ENCODE peak calls at places on chromosomes 16 and 17, in nine cellular contexts. M is kidney, I is A549, S is IMR-90, Q is PC-9, Y is uterus, R is WERI-Rb-1, V is epithelial cell of esophagus, N is GM12865. B is an unnamed sample.

GRCh38 chr17:65064452-65065019 is 8.0 kb upstream of the GNA13 start:
- DNase-seq in M (no peak), I (peak), S (peak), Q (peak), Y (no peak), R (peak), V (peak), N (no peak), B (no peak)

GRCh38 chr16:64627781-64628180 is 494.1 kb downstream of the CDH11 start:
- DNase-seq in M (no peak), I (no peak), S (no peak), Q (no peak), Y (no peak), R (no peak), V (no peak), N (no peak), B (no peak)

GRCh38 chr16:84543931-84544776 is 39.7 kb upstream of the MEAK7 start:
- DNase-seq in M (no peak), I (no peak), S (peak), Q (no peak), Y (no peak), R (no peak), V (no peak), N (no peak), B (no peak)

GRCh38 chr17:9918804-9919352 is 13.8 kb upstream of the RCVRN start:
- DNase-seq in M (no peak), I (no peak), S (no peak), Q (no peak), Y (no peak), R (peak), V (no peak), N (no peak), B (no peak)

GRCh38 chr16:55900616-55901393 is 25.6 kb upstream of the CES5A start:
- DNase-seq in M (no peak), I (no peak), S (no peak), Q (no peak), Y (no peak), R (no peak), V (peak), N (no peak), B (no peak)

GRCh38 chr16:46714797-46715591 is 25.5 kb downstream of the ORC6 start:
- DNase-seq in M (no peak), I (no peak), S (no peak), Q (no peak), Y (no peak), R (no peak), V (no peak), N (no peak), B (no peak)

GRCh38 chr16:50021509-50021908 is 3.5 kb upstream of the CNEP1R1 start:
- DNase-seq in M (no peak), I (no peak), S (no peak), Q (no peak), Y (no peak), R (peak), V (peak), N (peak), B (no peak)

GRCh38 chr17:80361495-80362220 is 53.3 kb upstream of the ENDOV start:
- DNase-seq in M (peak), I (peak), S (no peak), Q (peak), Y (no peak), R (peak), V (peak), N (no peak), B (no peak)

GRCh38 chr17:61467416-61468262 is 15.4 kb downstream of the TBX4 start:
- DNase-seq in M (peak), I (no peak), S (peak), Q (peak), Y (peak), R (peak), V (peak), N (peak), B (no peak)

GRCh38 chr16:84281077-84281476 is 13.6 kb upstream of the WFDC1 start:
- DNase-seq in M (peak), I (no peak), S (peak), Q (no peak), Y (no peak), R (no peak), V (peak), N (peak), B (no peak)

GRCh38 chr16:82630688-82631087 is 3.9 kb downstream of the CDH13 start:
- DNase-seq in M (no peak), I (no peak), S (peak), Q (no peak), Y (no peak), R (no peak), V (peak), N (no peak), B (no peak)

DNA sequence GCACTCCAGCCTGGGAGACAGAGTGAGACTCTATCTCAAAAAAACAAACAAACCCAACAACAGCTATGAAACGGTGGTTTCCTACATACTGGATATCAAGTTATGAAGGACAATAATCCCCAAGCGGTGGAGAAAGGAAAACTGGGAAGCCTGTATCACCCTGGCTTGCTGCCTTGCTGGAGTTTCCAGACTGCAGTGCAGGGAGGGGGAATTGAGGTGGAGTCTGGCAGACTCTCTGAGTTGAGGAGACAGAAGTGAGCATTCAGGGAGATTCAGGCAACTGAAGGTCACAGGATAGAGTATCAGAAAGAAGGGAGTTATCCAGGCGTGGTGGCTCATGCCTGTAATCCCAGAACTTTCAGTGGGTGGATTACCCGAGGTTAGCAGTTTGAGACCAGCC is 11.9 kb downstream of the QRICH2 start:
- DNase-seq in M (peak), I (no peak), S (no peak), Q (no peak), Y (no peak), R (no peak), V (no peak), N (no peak), B (no peak)
- TF ChIP-seq CTCF in M (no peak), I (no peak), S (no peak), Q (no peak), Y (no peak), R (no peak), V (no peak), N (no peak), B (no peak)

GRCh38 chr16:48607056-48607825 is 2.7 kb downstream of the N4BP1 start:
- DNase-seq in M (no peak), I (no peak), S (peak), Q (peak), Y (no peak), R (no peak), V (peak), N (no peak), B (no peak)
- H3K4me3 ChIP-seq in M (peak), I (no peak), S (no peak), Q (peak), Y (no peak), R (no peak), V (peak), N (no peak), B (no peak)

GRCh38 chr17:31549525-31550388 is 158.3 kb downstream of the RAB11FIP4 start:
- DNase-seq in M (peak), I (peak), S (peak), Q (peak), Y (peak), R (peak), V (peak), N (peak), B (peak)
- TF ChIP-seq CTCF in M (peak), I (no peak), S (no peak), Q (no peak), Y (no peak), R (no peak), V (no peak), N (no peak), B (no peak)

GRCh38 chr17:44134752-44135568 is 6.8 kb upstream of the HROB start:
- DNase-seq in M (no peak), I (no peak), S (no peak), Q (no peak), Y (no peak), R (no peak), V (no peak), N (no peak), B (no peak)

GRCh38 chr17:44132275-44132821 is 8.9 kb upstream of the HDAC5 start:
- DNase-seq in M (no peak), I (no peak), S (no peak), Q (no peak), Y (no peak), R (no peak), V (no peak), N (peak), B (no peak)

GRCh38 chr17:44133918-44134476 is 7.7 kb upstream of the HROB start:
- DNase-seq in M (no peak), I (no peak), S (no peak), Q (no peak), Y (no peak), R (no peak), V (no peak), N (no peak), B (no peak)

DNA sequence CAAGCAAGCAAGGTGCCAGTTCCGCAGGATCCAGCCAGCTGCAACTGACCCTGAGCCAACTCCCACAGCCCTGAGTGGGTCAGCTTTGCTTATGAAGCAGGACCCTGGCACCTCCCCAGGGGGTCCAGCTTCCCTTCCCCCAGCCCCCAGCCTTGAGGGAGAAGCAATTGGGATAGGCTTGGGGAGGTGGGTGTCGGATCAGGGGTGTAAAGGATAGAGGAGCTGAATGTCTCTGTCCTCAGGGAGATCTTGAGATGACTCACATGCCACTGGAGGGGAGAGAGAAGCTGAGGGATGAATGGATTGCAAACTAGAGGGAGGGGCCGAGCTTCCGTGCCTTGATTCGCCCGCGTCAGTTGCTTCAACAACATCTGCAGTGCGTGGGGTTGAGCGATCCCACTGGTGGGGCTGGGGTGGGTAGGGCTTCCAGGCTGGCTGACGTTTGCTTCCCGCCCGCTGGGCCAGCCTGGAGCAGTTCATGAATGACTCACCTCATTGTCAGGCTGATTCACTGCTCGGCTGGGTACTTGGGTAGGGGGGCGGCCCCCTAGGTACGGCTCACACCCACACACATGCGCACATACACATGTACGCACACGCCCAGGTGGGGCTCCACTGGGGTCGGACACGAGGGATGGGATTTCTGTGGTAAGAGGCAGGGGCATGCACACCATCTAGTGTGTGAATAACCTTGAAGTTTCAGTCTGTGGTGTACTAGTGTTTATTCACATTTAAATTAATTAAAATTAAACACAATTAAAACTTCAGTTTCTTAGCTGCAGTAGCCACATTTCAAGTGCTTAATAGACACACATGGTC is 3.6 kb upstream of the HROB start:
- DNase-seq in M (peak), I (peak), S (peak), Q (peak), Y (peak), R (no peak), V (peak), N (peak), B (peak)
- H3K4me3 ChIP-seq in M (no peak), I (peak), S (peak), Q (peak), Y (no peak), R (no peak), V (peak), N (no peak), B (peak)

GRCh38 chr16:86095131-86095752 is 196.3 kb downstream of the IRF8 start:
- DNase-seq in M (peak), I (no peak), S (no peak), Q (no peak), Y (no peak), R (no peak), V (no peak), N (no peak), B (no peak)

GRCh38 chr16:86092586-86093480 is 193.9 kb downstream of the IRF8 start:
- DNase-seq in M (peak), I (no peak), S (no peak), Q (no peak), Y (no peak), R (no peak), V (no peak), N (no peak), B (no peak)

GRCh38 chr16:86091976-86092375 is 193.0 kb downstream of the IRF8 start:
- DNase-seq in M (peak), I (no peak), S (no peak), Q (no peak), Y (no peak), R (no peak), V (no peak), N (no peak), B (no peak)

GRCh38 chr16:86095906-86096485 is 197.0 kb downstream of the IRF8 start:
- DNase-seq in M (peak), I (no peak), S (no peak), Q (no peak), Y (no peak), R (no peak), V (no peak), N (no peak), B (no peak)

GRCh38 chr16:86093801-86094750 is 195.1 kb downstream of the IRF8 start:
- DNase-seq in M (peak), I (no peak), S (no peak), Q (no peak), Y (no peak), R (no peak), V (no peak), N (no peak), B (no peak)
- TF ChIP-seq CTCF in M (no peak), I (no peak), S (peak), Q (no peak), Y (no peak), R (peak), V (no peak), N (no peak), B (peak)

DNA sequence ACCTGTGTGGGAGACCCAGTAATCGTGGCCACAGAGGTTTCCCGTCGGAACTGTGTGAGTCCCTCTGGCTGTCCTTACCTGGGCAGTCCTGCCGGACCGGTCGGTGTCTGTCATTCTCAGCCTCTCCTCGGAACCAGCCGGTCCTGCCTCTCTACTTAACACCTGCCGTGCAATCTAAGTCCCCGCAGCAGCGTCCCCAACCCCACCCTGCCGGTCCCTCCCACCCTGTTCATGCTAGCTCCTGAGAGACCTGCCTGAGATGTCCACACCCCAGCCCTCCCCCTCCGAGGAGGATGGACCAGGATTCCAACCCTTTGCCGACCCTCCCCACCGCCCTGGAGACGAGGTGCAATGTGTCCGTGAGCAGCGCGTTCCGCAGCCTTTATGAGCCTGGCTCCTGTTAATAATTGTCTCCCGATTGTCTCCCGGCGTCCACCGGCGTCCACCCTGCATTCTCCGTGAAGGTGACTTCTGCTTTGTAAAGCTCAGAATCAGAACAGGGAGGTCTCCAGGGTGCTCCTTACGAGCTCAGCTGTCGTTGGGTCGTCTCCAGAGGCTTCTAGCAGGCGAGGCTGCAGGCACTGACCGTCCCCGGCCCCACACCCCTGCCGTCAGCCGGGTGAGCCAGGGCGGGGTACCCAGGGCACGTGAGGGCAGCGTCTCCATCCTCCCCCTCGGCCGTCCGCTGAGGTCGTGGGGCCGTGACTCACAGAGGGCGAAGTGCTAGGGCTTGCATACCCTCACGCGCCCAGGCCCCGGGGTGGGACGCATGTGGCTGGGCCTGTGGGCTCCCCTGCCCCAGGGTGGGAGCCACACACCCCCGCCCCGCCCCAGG is 10.1 kb downstream of the METRNL start:
- DNase-seq in M (no peak), I (no peak), S (no peak), Q (peak), Y (no peak), R (no peak), V (peak), N (no peak), B (no peak)
- H3K4me3 ChIP-seq in M (no peak), I (no peak), S (no peak), Q (no peak), Y (no peak), R (no peak), V (peak), N (no peak), B (no peak)